ENCODE peak calls at places on chromosome 16, in five cellular contexts. Y is neuronal stem cell, L is H9, T is H1, E is trophoblast cell. R is an unnamed sample.
A peak's percentile ranks its signal among the peaks of the same experiment; 100 is the strongest.

GRCh38 chr16:9165601-9166220 is 74.3 kb downstream of the HAPSTR1 start:
- DNase-seq in Y (no peak), L (no peak), T (no peak), E (no peak), R (no peak)

GRCh38 chr16:46688101-46688656 is 799 bp downstream of the VPS35 start:
- DNase-seq in Y (no peak), L (no peak), T (no peak), E (no peak), R (no peak)

GRCh38 chr16:57069635-57070350 is 22.6 kb upstream of the CPNE2 start:
- DNase-seq in Y (no peak), L (no peak), T (no peak), E (no peak), R (no peak)

GRCh38 chr16:81212830-81213465 is 25.5 kb upstream of the BCO1 start:
- DNase-seq in Y (no peak), L (peak; percentile 41), T (no peak), E (no peak), R (no peak)

GRCh38 chr16:16124974-16125373 is 98.3 kb downstream of the ABCC6 start:
- DNase-seq in Y (no peak), L (no peak), T (no peak), E (no peak), R (no peak)

GRCh38 chr16:47660540-47660939 is 199.4 kb downstream of the PHKB start:
- DNase-seq in Y (no peak), L (no peak), T (no peak), E (no peak), R (no peak)

GRCh38 chr16:27690604-27691003 is 140.7 kb downstream of the KATNIP start:
- DNase-seq in Y (no peak), L (peak; percentile 52), T (peak; percentile 77), E (peak; percentile 38), R (peak; percentile 17)

GRCh38 chr16:3998793-3999478 is 117.3 kb downstream of the ADCY9 start:
- DNase-seq in Y (no peak), L (no peak), T (no peak), E (peak; percentile 18), R (peak; percentile 46)

GRCh38 chr16:66326995-66327513 is 39.4 kb upstream of the CDH5 start:
- DNase-seq in Y (no peak), L (no peak), T (no peak), E (peak; percentile 30), R (no peak)

GRCh38 chr16:83908798-83909197 is 9.9 kb downstream of the MLYCD start:
- DNase-seq in Y (no peak), L (no peak), T (no peak), E (no peak), R (no peak)

DNA sequence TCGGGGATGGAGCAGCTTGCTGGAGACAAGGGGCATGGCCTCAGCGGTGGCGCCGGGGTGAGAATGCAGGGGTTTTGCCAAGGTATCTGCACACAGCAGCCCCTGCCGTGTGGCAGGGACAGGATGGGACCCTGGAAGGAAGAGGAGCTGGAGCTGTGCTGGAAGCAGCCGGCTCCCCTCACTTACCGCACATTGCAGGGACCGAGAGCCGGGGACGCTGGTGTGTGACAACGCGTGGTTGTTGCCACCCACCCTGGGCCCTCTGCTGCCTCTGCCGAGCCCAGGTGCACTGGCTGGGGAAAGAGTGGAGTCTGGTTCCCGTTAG is 3.0 kb downstream of the NUBP2 start:
- DNase-seq in Y (no peak), L (no peak), T (no peak), E (no peak), R (no peak)
- H3K9ac ChIP-seq in Y (no peak overlapping the region), L (no peak overlapping the region), T (no peak overlapping the region), E (no peak overlapping the region), R (no peak overlapping the region)

GRCh38 chr16:2671741-2672140 is 10.6 kb upstream of the KCTD5 start:
- DNase-seq in Y (no peak), L (no peak), T (no peak), E (no peak), R (no peak)
- H2AK5ac ChIP-seq in Y (no peak overlapping the region), L (no peak overlapping the region), T (no peak overlapping the region), E (no peak overlapping the region), R (no peak overlapping the region)

GRCh38 chr16:71258371-71258770 is 27.8 kb upstream of the HYDIN start:
- DNase-seq in Y (no peak), L (no peak), T (no peak), E (no peak), R (no peak)

GRCh38 chr16:71259086-71259485 is 28.6 kb upstream of the HYDIN start:
- DNase-seq in Y (no peak), L (no peak), T (no peak), E (no peak), R (no peak)

GRCh38 chr16:71257768-71258167 is 27.2 kb upstream of the HYDIN start:
- DNase-seq in Y (no peak), L (no peak), T (no peak), E (no peak), R (no peak)

GRCh38 chr16:71255721-71256120 is 25.2 kb upstream of the HYDIN start:
- DNase-seq in Y (no peak), L (no peak), T (no peak), E (no peak), R (no peak)

DNA sequence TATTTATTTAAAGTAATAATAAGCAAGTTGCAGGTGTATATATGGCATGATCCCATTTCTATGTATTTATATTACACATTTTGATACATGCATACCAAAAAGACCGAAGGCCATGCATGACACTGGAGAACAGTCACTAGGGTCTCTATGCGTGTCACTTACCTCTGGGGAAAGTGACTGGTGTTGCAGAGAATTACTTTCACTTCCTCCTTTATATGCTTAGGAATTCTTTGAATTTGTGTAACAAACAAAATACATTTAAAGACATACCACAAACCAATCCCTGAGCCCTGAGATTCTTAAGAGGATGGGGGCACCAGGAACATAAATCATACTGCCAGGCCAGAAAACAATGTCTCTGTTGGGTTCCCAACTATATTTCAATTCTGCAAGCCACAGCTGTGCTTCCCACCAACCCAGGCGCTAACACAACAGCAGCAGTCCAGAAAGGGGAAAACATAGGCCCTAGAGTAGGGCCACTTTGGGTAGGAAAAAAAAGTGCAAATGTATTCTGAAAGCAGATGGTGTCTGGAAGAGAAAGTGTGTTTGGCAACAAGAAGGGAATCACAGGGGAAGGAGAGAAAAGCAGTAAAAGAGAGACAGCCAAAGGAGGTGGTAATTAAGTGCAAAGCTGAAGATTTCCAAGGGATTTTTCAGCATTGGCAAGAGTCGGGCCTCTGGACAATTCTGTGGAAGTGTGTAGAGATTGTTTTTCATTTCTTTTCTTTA is 24.5 kb upstream of the HYDIN start:
- DNase-seq in Y (no peak), L (no peak), T (no peak), E (no peak), R (no peak)
- H2BK12ac ChIP-seq in Y (no peak overlapping the region), L (no peak overlapping the region), T (peak overlapping the region; percentile 18), E (no peak overlapping the region), R (no peak overlapping the region)

GRCh38 chr16:19861069-19861468 is 23.6 kb downstream of the GPRC5B start:
- DNase-seq in Y (no peak), L (no peak), T (no peak), E (no peak), R (no peak)
- H3K9ac ChIP-seq in Y (no peak overlapping the region), L (no peak overlapping the region), T (peak overlapping the region; percentile 64), E (no peak overlapping the region), R (no peak overlapping the region)

DNA sequence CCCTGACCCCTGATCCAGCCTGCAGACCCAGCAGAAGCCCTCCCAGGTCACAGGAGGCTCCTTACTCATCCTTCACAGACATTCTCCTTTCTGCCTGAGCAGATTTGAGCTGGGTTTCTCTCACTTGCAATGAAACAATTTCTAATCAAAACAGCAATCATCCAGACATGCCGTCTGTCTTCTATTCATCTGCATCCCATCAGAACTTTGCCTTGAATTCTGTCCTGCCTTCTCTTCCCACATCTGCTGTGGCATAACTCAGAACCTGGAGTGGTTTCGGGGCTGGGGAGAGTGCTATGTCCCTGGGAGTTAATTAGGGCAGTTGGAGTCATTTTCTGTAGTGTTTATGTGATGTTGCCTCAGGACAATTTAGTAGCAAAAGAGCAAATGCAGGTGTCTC is 278.6 kb downstream of the CBLN1 start:
- DNase-seq in Y (no peak), L (no peak), T (no peak), E (no peak), R (no peak)
- H2AK5ac ChIP-seq in Y (no peak overlapping the region), L (no peak overlapping the region), T (no peak overlapping the region), E (no peak overlapping the region), R (no peak overlapping the region)

GRCh38 chr16:89233678-89234490 is 16.4 kb downstream of the ZNF778 start:
- DNase-seq in Y (no peak), L (no peak), T (no peak), E (no peak), R (no peak)
- H2BK12ac ChIP-seq in Y (no peak overlapping the region), L (no peak overlapping the region), T (no peak overlapping the region), E (no peak overlapping the region), R (no peak overlapping the region)

DNA sequence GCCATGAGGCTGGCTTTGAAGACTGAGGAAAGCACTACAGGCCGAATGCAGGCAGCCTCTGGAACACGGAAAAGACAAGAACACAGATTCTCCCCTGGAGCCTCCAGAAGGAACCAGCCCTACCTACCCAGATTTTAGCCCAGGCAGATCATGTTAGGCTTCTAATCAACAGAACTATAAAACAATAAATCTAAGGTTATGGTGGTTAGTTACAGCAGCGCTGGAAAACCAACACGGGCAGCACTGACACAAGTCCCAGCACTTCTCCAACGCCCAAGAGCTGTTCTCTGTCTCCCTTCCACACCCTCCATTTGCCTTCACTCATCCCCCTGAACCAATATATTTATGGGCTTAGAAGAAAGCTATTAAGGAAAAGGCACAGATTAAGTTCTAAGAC is 7.5 kb downstream of the ANKRD11 start:
- DNase-seq in Y (no peak), L (no peak), T (no peak), E (no peak), R (no peak)
- H3K9ac ChIP-seq in Y (no peak overlapping the region), L (no peak overlapping the region), T (no peak overlapping the region), E (no peak overlapping the region), R (peak overlapping the region; percentile 37)

R was measured in mesenchymal stem cell.